ENCODE peak calls at places on chromosomes 5 and 9, in five cellular contexts. N, S, D, R and G are unnamed samples.
A peak's percentile ranks its signal among the peaks of the same experiment; 100 is the strongest.

GRCh38 chr5:141874262-141874964 is 3.8 kb downstream of the PCDH1 start:
- DNase-seq in N (no peak), S (no peak), D (no peak), R (no peak), G (no peak)

GRCh38 chr9:71721786-71722295 is 46.5 kb downstream of the CEMIP2 start:
- DNase-seq in N (peak; percentile 30), S (no peak), D (no peak), R (no peak), G (no peak)

GRCh38 chr5:176365663-176366574 is 632 bp downstream of the ARL10 start:
- DNase-seq in N (peak; percentile 41), S (peak; percentile 60), D (peak; percentile 46), R (peak; percentile 10), G (peak; percentile 37)

GRCh38 chr5:16809816-16810502 is 126.1 kb downstream of the MYO10 start:
- DNase-seq in N (peak; percentile 85), S (no peak), D (no peak), R (no peak), G (no peak)

GRCh38 chr5:94745786-94746730 is 127.6 kb downstream of the SLF1 start:
- DNase-seq in N (peak; percentile 4), S (no peak), D (no peak), R (no peak), G (no peak)

GRCh38 chr9:12771891-12772290 is 2.9 kb upstream of the LURAP1L start:
- DNase-seq in N (peak; percentile 57), S (no peak), D (no peak), R (no peak), G (no peak)

GRCh38 chr9:78243130-78243529 is 7.3 kb downstream of the CEP78 start:
- DNase-seq in N (no peak), S (no peak), D (no peak), R (no peak), G (no peak)

GRCh38 chr5:83956386-83956785 is 235.7 kb upstream of the HAPLN1 start:
- DNase-seq in N (peak; percentile 47), S (no peak), D (no peak), R (no peak), G (no peak)

GRCh38 chr5:86880785-86881492 is 263.2 kb downstream of the COX7C start:
- DNase-seq in N (peak; percentile 91), S (no peak), D (no peak), R (peak; percentile 3), G (peak; percentile 1)

GRCh38 chr9:127776919-127777280 is 1.6 kb downstream of the SH2D3C start:
- DNase-seq in N (no peak), S (no peak), D (no peak), R (no peak), G (peak; percentile 40)

GRCh38 chr5:44048268-44048984 is 340.8 kb downstream of the FGF10 start:
- DNase-seq in N (peak; percentile 6), S (no peak), D (no peak), R (no peak), G (no peak)

GRCh38 chr5:96324708-96325107 is 108.3 kb downstream of the PCSK1 start:
- DNase-seq in N (peak; percentile 50), S (no peak), D (no peak), R (no peak), G (no peak)

GRCh38 chr5:148147415-148147814 is 20.9 kb upstream of the SPINK14 start:
- DNase-seq in N (no peak), S (no peak), D (no peak), R (no peak), G (no peak)

GRCh38 chr9:88218721-88219120 is 80.4 kb upstream of the SPATA31C2 start:
- DNase-seq in N (peak; percentile 39), S (no peak), D (no peak), R (no peak), G (no peak)

GRCh38 chr5:169197343-169197742 is 103.6 kb downstream of the SLIT3 start:
- DNase-seq in N (no peak), S (peak; percentile 35), D (peak; percentile 27), R (no peak), G (no peak)

GRCh38 chr5:26519245-26519644 is 519.1 kb downstream of the CDH9 start:
- DNase-seq in N (no peak), S (no peak), D (no peak), R (no peak), G (no peak)

GRCh38 chr9:109556061-109556460 is 58.0 kb upstream of the PTPN3 start:
- DNase-seq in N (no peak), S (no peak), D (no peak), R (no peak), G (no peak)

GRCh38 chr5:139694556-139695182 is 46.5 kb downstream of the CXXC5 start:
- DNase-seq in N (peak; percentile 87), S (no peak), D (no peak), R (no peak), G (no peak)

GRCh38 chr5:116484645-116485044 is 90.0 kb downstream of the SEMA6A start:
- DNase-seq in N (no peak), S (no peak), D (no peak), R (no peak), G (no peak)

GRCh38 chr5:73987915-73988314 is 361.9 kb downstream of the ARHGEF28 start:
- DNase-seq in N (peak; percentile 6), S (no peak), D (no peak), R (no peak), G (no peak)

GRCh38 chr5:59548807-59549357 is 344.6 kb downstream of the PDE4D start:
- DNase-seq in N (no peak), S (no peak), D (no peak), R (no peak), G (no peak)

GRCh38 chr5:26419987-26420386 is 618.4 kb downstream of the CDH9 start:
- DNase-seq in N (no peak), S (no peak), D (no peak), R (no peak), G (no peak)

GRCh38 chr5:53983568-53984465 is 326.6 kb downstream of the ARL15 start:
- DNase-seq in N (no peak), S (no peak), D (no peak), R (no peak), G (no peak)

GRCh38 chr9:90005388-90005787 is 400.6 kb downstream of the GADD45G start:
- DNase-seq in N (no peak), S (no peak), D (no peak), R (no peak), G (no peak)
- H3K27me3 ChIP-seq in N (no peaks in the 10 kb centered on the region), S (no peaks in the 10 kb centered on the region), D (no peaks in the 10 kb centered on the region), R (no peaks in the 10 kb centered on the region), G (peaks cover 2% of the 10 kb centered on the region)

DNA sequence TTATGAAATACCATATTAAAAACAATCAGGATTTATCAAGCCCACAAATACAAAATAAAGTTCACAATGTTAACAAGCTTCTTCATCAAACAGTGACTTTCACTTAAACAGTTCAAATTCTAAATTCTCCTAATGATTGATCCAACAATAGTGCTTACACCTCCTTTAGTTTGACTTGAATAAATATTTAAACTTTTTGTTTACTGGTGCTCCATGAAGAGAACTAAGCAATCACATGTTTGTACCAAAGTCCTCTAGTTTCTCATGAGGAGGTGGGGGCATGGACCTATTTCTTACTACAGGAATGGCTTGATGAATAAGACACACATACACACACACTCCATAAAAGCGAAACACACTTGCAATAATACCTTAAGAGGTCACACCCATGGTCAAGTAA is 95.8 kb downstream of the RAPGEF6 start:
- DNase-seq in N (no peak), S (no peak), D (no peak), R (no peak), G (no peak)
- H3K4me1 ChIP-seq in N (no peaks in the 10 kb centered on the region), S (no peaks in the 10 kb centered on the region), D (no peaks in the 10 kb centered on the region), R (peaks cover 85% of the 10 kb centered on the region), G (peaks cover 57% of the 10 kb centered on the region)

DNA sequence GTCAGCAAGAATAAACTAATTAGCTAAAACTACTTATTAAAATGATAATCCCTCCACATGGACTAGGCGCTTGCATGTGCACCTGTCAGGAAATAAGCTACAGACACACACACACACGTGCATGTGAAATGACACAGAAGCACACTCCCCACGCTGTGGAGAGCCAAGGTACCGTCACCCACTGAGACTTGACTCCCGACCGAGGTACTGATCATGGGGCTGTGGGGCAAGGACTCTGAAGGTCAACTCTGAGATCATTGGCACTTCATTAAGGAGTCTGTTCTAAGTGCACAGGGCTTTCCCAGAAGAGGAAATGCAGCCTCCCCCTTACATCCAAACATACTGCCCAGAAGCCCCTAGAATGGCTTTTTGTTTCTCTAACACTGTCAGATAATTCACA is 264.4 kb upstream of the WWC1 start:
- DNase-seq in N (no peak), S (peak; percentile 51), D (no peak), R (no peak), G (no peak)
- H3K27me3 ChIP-seq in N (peaks cover 42% of the 10 kb centered on the region), S (no peaks in the 10 kb centered on the region), D (no peaks in the 10 kb centered on the region), R (no peaks in the 10 kb centered on the region), G (no peaks in the 10 kb centered on the region)

GRCh38 chr9:89434636-89435314 is 63.1 kb downstream of the SEMA4D start:
- DNase-seq in N (no peak), S (no peak), D (no peak), R (no peak), G (no peak)

GRCh38 chr9:89430995-89431394 is 66.9 kb downstream of the SEMA4D start:
- DNase-seq in N (no peak), S (no peak), D (no peak), R (no peak), G (no peak)

GRCh38 chr9:89433826-89434225 is 64.1 kb downstream of the SEMA4D start:
- DNase-seq in N (peak; percentile 53), S (no peak), D (no peak), R (no peak), G (no peak)

GRCh38 chr9:89432986-89433530 is 64.9 kb downstream of the SEMA4D start:
- DNase-seq in N (no peak), S (no peak), D (no peak), R (no peak), G (no peak)

DNA sequence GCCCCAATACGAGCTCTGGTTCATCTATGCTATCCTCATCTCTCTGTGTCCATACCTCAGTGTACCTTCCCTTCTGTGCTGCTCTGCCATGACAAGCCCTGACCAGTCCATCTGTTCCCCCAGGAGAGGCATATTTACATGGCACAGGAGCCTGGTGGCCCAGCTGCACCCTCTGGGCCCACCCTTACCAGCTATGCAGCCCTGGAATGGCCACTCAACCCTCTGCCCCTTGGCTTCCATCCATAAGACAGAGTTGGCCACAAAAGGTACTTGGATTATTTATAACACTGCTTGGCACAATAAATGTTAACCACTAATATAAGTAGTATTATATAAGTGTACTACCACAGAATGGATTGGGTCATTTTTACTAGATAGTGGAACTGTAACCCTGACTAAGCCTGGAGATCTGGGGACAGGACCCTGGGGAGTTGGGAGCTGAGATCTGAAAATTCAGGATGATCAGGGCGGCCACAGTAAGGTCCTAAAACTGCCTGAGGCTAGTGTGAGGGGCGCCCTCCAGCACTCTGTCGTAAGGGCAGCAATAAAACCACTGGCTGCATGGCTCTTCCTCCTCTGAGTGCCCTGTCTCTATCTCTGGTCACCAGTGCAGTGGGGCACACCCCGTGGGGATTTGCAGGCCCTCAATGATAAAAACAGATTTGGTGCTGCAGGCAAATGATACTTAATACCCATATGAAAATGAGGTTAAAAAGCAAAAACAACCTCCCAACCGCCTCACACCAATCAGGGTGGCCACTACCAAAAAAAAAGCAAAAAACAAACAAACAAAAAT is 65.8 kb downstream of the SEMA4D start:
- DNase-seq in N (no peak), S (no peak), D (no peak), R (no peak), G (no peak)
- H3K4me1 ChIP-seq in N (peaks cover 65% of the 10 kb centered on the region), S (no peaks in the 10 kb centered on the region), D (peaks cover 4% of the 10 kb centered on the region), R (peaks cover 93% of the 10 kb centered on the region), G (peaks cover 97% of the 10 kb centered on the region)

DNA sequence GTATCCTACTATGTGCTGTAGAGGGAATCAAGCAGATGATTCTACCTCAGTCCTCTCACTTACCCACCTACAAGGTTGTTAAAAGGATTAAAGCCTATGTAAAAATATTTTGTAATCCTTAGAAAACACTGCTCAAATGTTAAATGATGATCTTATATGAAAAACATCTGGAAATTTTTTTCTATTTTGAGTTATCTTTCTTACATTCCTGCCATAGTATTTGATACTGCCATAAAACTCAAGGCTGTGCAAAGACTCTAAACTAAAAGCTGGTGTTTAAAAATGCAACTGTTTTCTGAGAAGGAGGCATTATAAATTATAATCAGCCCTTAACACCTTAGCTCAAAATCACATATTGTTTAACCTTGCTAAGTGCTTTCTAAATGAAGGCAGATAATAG is 474.2 kb downstream of the PRELID2 start:
- DNase-seq in N (no peak), S (no peak), D (no peak), R (no peak), G (no peak)
- H3K27me3 ChIP-seq in N (no peaks in the 10 kb centered on the region), S (no peaks in the 10 kb centered on the region), D (no peaks in the 10 kb centered on the region), R (no peaks in the 10 kb centered on the region), G (no peaks in the 10 kb centered on the region)